ENCODE peak calls at places on chromosomes 4 and X, in ten cellular contexts. A, J, B, Z, K, V, Q, I, S and C are unnamed samples.

GRCh38 chr4:140697709-140698560 is 58.2 kb downstream of the TBC1D9 start:
- DNase-seq in A (no peak), J (no peak), B (no peak), Z (no peak), K (no peak), V (no peak), Q (no peak), I (no peak), S (no peak), C (no peak)

GRCh38 chrX:130658310-130658709 is 244.7 kb downstream of the ENOX2 start:
- DNase-seq in A (no peak), J (no peak), B (no peak), Z (no peak), K (no peak), V (no peak), Q (no peak), I (no peak), S (no peak), C (no peak)

GRCh38 chr4:24411299-24411698 is 173.1 kb downstream of the DHX15 start:
- DNase-seq in A (no peak), J (no peak), B (no peak), Z (no peak), K (no peak), V (no peak), Q (no peak), I (no peak), S (no peak), C (no peak)

GRCh38 chrX:37455381-37455780 is 106.2 kb downstream of the PRRG1 start:
- DNase-seq in A (no peak), J (no peak), B (no peak), Z (no peak), K (no peak), V (no peak), Q (no peak), I (no peak), S (no peak), C (no peak)

GRCh38 chr4:10090467-10091250 is 25.9 kb downstream of the WDR1 start:
- DNase-seq in A (no peak), J (no peak), B (no peak), Z (no peak), K (no peak), V (no peak), Q (no peak), I (no peak), S (peak; percentile 70), C (no peak)

GRCh38 chr4:92270908-92271307 is 32.9 kb upstream of the GRID2 start:
- DNase-seq in A (no peak), J (no peak), B (no peak), Z (no peak), K (no peak), V (no peak), Q (no peak), I (no peak), S (no peak), C (no peak)

GRCh38 chrX:72498782-72499181 is 73.9 kb downstream of the HDAC8 start:
- DNase-seq in A (no peak), J (no peak), B (no peak), Z (no peak), K (no peak), V (no peak), Q (no peak), I (no peak), S (no peak), C (no peak)

GRCh38 chrX:104347860-104348259 is 93.1 kb upstream of the ESX1 start:
- DNase-seq in A (no peak), J (no peak), B (no peak), Z (no peak), K (no peak), V (no peak), Q (no peak), I (no peak), S (no peak), C (no peak)

GRCh38 chr4:80307183-80307735 is 28.3 kb upstream of the CFAP299 start:
- DNase-seq in A (no peak), J (no peak), B (no peak), Z (no peak), K (no peak), V (no peak), Q (no peak), I (peak; percentile 13), S (no peak), C (no peak)

GRCh38 chr4:80309301-80310004 is 26.1 kb upstream of the CFAP299 start:
- DNase-seq in A (no peak), J (no peak), B (no peak), Z (no peak), K (no peak), V (no peak), Q (no peak), I (no peak), S (no peak), C (no peak)

GRCh38 chr4:80306255-80306654 is 29.3 kb upstream of the CFAP299 start:
- DNase-seq in A (no peak), J (no peak), B (no peak), Z (no peak), K (no peak), V (no peak), Q (no peak), I (no peak), S (no peak), C (no peak)

GRCh38 chr4:80307774-80308465 is 27.6 kb upstream of the CFAP299 start:
- DNase-seq in A (no peak), J (no peak), B (no peak), Z (no peak), K (no peak), V (no peak), Q (no peak), I (no peak), S (no peak), C (no peak)

GRCh38 chr4:80308466-80308822 is 27.1 kb upstream of the CFAP299 start:
- DNase-seq in A (no peak), J (no peak), B (no peak), Z (no peak), K (no peak), V (no peak), Q (no peak), I (no peak), S (no peak), C (no peak)
- H3K4me1 ChIP-seq in A (no peaks in the 10 kb centered on the region), J (no peaks in the 10 kb centered on the region), B (no peaks in the 10 kb centered on the region), Z (no peaks in the 10 kb centered on the region), K (no peaks in the 10 kb centered on the region), V (no peaks in the 10 kb centered on the region), Q (no peaks in the 10 kb centered on the region), I (no peaks in the 10 kb centered on the region), S (no peaks in the 10 kb centered on the region), C (no peaks in the 10 kb centered on the region)

DNA sequence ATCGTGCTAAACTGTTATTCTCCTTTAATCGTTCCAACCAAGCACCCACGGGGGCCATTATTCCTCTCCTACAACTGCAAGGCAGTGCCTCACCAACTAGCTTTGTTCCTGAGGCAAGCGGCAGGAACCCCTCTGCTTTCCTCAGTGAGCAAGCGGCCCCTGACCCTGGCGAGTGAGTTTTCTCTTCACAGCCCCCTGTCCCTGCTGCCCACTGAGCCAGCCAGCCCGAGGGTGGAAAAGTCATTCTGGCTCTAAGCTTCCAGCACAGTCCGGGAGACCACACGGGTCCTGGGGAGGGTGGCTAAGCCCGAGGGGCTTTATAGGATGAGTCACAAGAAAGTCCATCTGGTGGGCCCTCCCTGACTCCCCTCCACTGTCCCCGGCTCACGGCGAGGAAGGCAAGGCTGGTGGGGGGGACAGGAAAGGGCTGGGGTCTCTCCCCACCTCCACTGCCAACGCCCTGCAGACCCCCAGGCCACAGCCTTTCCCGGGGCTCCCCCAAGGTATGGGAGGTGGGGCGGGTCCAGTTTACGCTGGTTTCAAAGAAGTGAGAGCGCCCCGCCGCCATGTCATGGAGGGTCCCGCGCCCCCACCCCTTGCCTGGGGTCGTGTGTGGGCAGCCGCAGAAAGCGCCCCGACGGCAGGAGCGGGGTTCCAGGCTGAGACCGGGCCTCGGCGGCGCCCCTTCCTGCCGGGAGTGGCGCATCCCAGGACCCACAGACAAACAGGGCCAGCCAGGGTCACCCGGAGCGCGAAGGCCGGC is 45.0 kb downstream of the CPLX1 start:
- DNase-seq in A (no peak), J (no peak), B (no peak), Z (no peak), K (no peak), V (no peak), Q (no peak), I (no peak), S (no peak), C (no peak)
- H3K4me3 ChIP-seq in A (peak overlapping the region; percentile 98), J (peak overlapping the region; percentile 99), B (peak overlapping the region; percentile 89), Z (peak overlapping the region; percentile 95), K (peak overlapping the region; percentile 97), V (peak overlapping the region; percentile 87), Q (peak overlapping the region; percentile 78), I (peak overlapping the region; percentile 46), S (peak overlapping the region; percentile 100), C (peak overlapping the region; percentile 83)

DNA sequence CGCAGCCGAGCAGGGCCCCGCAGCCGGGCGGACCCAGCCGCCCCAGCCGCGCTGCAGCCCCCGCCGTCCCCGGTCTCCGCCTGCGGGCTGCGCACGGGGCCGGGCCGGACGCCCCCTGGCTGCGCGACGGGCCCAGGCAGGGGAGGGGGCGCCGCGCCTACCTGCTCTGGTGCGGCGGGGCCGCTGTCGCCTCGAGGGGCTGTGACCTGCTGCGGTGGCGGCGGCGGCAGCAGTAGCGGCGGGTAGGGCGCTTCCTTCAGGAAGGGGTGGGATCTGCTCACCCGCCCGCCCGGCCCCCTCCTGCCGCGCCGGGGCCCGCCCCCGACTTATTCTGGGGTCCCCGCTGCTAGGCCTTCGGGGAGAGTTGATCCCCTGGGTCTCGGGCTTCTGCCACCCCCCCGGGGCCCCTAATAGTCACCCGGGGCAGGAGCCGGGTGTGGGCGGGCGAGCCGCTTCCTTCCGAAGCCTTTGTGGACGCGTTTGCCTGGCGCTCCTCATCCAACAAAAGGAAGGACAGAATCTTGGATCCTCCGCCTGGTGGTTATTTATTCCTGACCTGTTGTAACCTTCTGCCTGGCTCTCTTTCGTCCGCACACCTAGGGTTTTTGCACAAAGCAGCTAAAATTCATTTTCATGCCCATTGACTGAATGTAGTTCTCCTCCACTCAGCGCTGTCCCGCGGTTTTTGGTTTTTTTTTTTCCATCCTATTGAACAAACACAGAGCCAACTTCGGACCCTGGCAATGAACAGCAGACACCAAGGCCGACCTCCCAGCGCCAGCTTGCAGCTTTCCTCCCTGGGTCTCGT is at the start of gene TMEM150C:
- DNase-seq in A (no peak), J (no peak), B (no peak), Z (peak; percentile 62), K (no peak), V (no peak), Q (no peak), I (peak; percentile 62), S (no peak), C (no peak)
- H3K27ac ChIP-seq in A (no peak within 1 kb of the TSS), J (no peak within 1 kb of the TSS), B (no peak within 1 kb of the TSS), Z (peak within 1 kb of the TSS; percentile 66), K (no peak within 1 kb of the TSS), V (no peak within 1 kb of the TSS), Q (no peak within 1 kb of the TSS), I (no peak within 1 kb of the TSS), S (peak within 1 kb of the TSS; percentile 59), C (no peak within 1 kb of the TSS)

GRCh38 chrX:40088299-40088625 is 9.5 kb downstream of the BCOR start:
- DNase-seq in A (no peak), J (no peak), B (no peak), Z (no peak), K (no peak), V (no peak), Q (no peak), I (no peak), S (no peak), C (no peak)

GRCh38 chrX:40088803-40089540 is 8.8 kb downstream of the BCOR start:
- DNase-seq in A (no peak), J (no peak), B (no peak), Z (no peak), K (no peak), V (no peak), Q (no peak), I (no peak), S (no peak), C (no peak)

GRCh38 chrX:40091691-40092421 is 5.9 kb downstream of the BCOR start:
- DNase-seq in A (no peak), J (no peak), B (no peak), Z (no peak), K (no peak), V (no peak), Q (no peak), I (no peak), S (peak; percentile 74), C (no peak)

GRCh38 chrX:40090961-40091360 is 6.8 kb downstream of the BCOR start:
- DNase-seq in A (no peak), J (no peak), B (no peak), Z (no peak), K (no peak), V (no peak), Q (no peak), I (no peak), S (peak; percentile 6), C (no peak)

GRCh38 chrX:40090050-40090804 is 7.5 kb downstream of the BCOR start:
- DNase-seq in A (peak; percentile 58), J (no peak), B (no peak), Z (peak; percentile 49), K (no peak), V (no peak), Q (no peak), I (peak; percentile 46), S (peak; percentile 84), C (no peak)
- H3K4me1 ChIP-seq in A (no peaks in the 10 kb centered on the region), J (peaks cover 79% of the 10 kb centered on the region), B (peaks cover 48% of the 10 kb centered on the region), Z (peaks cover 36% of the 10 kb centered on the region), K (peaks cover 59% of the 10 kb centered on the region), V (no peaks in the 10 kb centered on the region), Q (peaks cover 15% of the 10 kb centered on the region), I (peaks cover 92% of the 10 kb centered on the region), S (peaks cover 84% of the 10 kb centered on the region), C (peaks cover 16% of the 10 kb centered on the region)